ENCODE peak calls at places on chromosomes 7 and 10, in seven cellular contexts. K is endodermal cell, P is ovary, D is left ventricle myocardium inferior, F is GM12865, V is PC-9, S is Caco-2. G is an unnamed sample.

GRCh38 chr10:4137299-4137698 is 352.3 kb upstream of the KLF6 start:
- DNase-seq in D (no peak), V (no peak), S (no peak), F (no peak), P (no peak), K (no peak), G (no peak)

GRCh38 chr7:73397521-73397934 is 36.0 kb upstream of the FZD9 start:
- DNase-seq in F (no peak), V (no peak), D (no peak), K (peak; percentile 81), S (no peak), P (no peak), G (no peak)

GRCh38 chr10:132388901-132389630 is 7.9 kb upstream of the PWWP2B start:
- DNase-seq in S (no peak), P (peak; percentile 93), F (no peak), K (peak; percentile 79), D (peak; percentile 32), V (no peak), G (no peak)

GRCh38 chr10:43731486-43731885 is 82.8 kb upstream of the ZNF32 start:
- DNase-seq in K (peak; percentile 11), P (no peak), V (no peak), F (no peak), D (no peak), S (no peak), G (no peak)

GRCh38 chr10:131274883-131275282 is 36.6 kb downstream of the TCERG1L start:
- DNase-seq in F (no peak), V (no peak), K (no peak), D (no peak), S (no peak), P (no peak), G (no peak)

GRCh38 chr7:99837649-99838361 is 10.0 kb downstream of the CYP3A43 start:
- DNase-seq in P (no peak), S (no peak), D (no peak), K (no peak), F (peak; percentile 41), V (peak; percentile 5), G (no peak)

GRCh38 chr7:155215576-155216325 is 81.9 kb upstream of the INSIG1 start:
- DNase-seq in F (no peak), V (no peak), K (no peak), S (no peak), D (no peak), P (no peak), G (no peak)

GRCh38 chr10:22133640-22134624 is 83.9 kb downstream of the EBLN1 start:
- DNase-seq in V (no peak), F (peak; percentile 46), K (no peak), D (no peak), S (no peak), P (no peak), G (no peak)

GRCh38 chr10:132993271-132994260 is 51.2 kb upstream of the CFAP46 start:
- DNase-seq in S (no peak), K (no peak), V (no peak), P (no peak), D (peak; percentile 7), F (no peak), G (no peak)

GRCh38 chr10:52312999-52313349 is 1.1 kb upstream of the DKK1 start:
- DNase-seq in D (no peak), V (no peak), K (no peak), S (no peak), P (no peak), F (no peak), G (no peak)

GRCh38 chr7:138961159-138961558 is 20.0 kb downstream of the KIAA1549 start:
- DNase-seq in V (no peak), D (no peak), K (no peak), S (no peak), P (peak; percentile 46), F (no peak), G (no peak)

GRCh38 chr10:13518076-13518692 is 10.6 kb downstream of the BEND7 start:
- DNase-seq in F (peak; percentile 50), K (peak; percentile 84), V (peak; percentile 31), P (no peak), S (peak; percentile 41), D (no peak), G (no peak)
- TF ChIP-seq CTCF in F (peak; percentile 59), K (peak; percentile 80), V (peak; percentile 47), P (no peak), S (peak; percentile 17), D (peak; percentile 52), G (peak; percentile 40)

GRCh38 chr10:79241629-79241989 is 105.7 kb upstream of the PPIF start:
- DNase-seq in P (no peak), V (no peak), F (no peak), D (no peak), K (peak; percentile 60), S (no peak), G (no peak)
- H3K4me3 ChIP-seq in P (no peak overlapping the region), V (peak overlapping the region; percentile 66), F (peak overlapping the region; percentile 84), D (peak overlapping the region; percentile 70), K (peak overlapping the region; percentile 76), S (no peak overlapping the region), G (no peak overlapping the region)

GRCh38 chr10:103350522-103351260 is at the start of gene PCGF6:
- DNase-seq in K (peak; percentile 97), D (peak; percentile 85), F (peak; percentile 89), P (peak; percentile 92), S (peak; percentile 93), V (peak; percentile 69), G (no peak)
- TF ChIP-seq CTCF in K (peak; percentile 21), D (peak; percentile 37), F (no peak), P (no peak), S (no peak), V (no peak), G (peak; percentile 19)

GRCh38 chr10:128210215-128211063 is 84.2 kb upstream of the MKI67 start:
- DNase-seq in S (peak; percentile 72), P (peak; percentile 43), D (peak; percentile 77), F (peak; percentile 41), K (peak; percentile 91), V (peak; percentile 12), G (no peak)
- H3K4me3 ChIP-seq in S (peak overlapping the region; percentile 24), P (peak overlapping the region; percentile 44), D (peak overlapping the region; percentile 80), F (no peak overlapping the region), K (peak overlapping the region; percentile 72), V (no peak overlapping the region), G (peak overlapping the region; percentile 49)